ENCODE peak calls at places on chromosomes 12 and 14, in seven cellular contexts. V is heart left ventricle, G is ascending aorta, F is HCT116, T is upper lobe of left lung, I is Peyer's patch, K is brain microvascular endothelial cell. Q is an unnamed sample.

GRCh38 chr12:124679533-124680371 is 112.3 kb upstream of the NCOR2 start:
- DNase-seq in V (peak; percentile 75), I (no peak), G (no peak), F (no peak), T (peak; percentile 62), K (no peak), Q (no peak)

GRCh38 chr14:92646952-92647461 is 101.4 kb downstream of the LGMN start:
- DNase-seq in K (peak; percentile 48), V (no peak), I (no peak), F (no peak), G (peak; percentile 88), T (no peak), Q (no peak)

GRCh38 chr12:128690641-128691040 is 133.1 kb downstream of the SLC15A4 start:
- DNase-seq in V (no peak), F (no peak), K (no peak), T (no peak), G (no peak), I (no peak), Q (no peak)

GRCh38 chr14:76537912-76538647 is 162.1 kb downstream of the ESRRB start:
- DNase-seq in G (no peak), I (no peak), F (no peak), V (no peak), T (no peak), K (no peak), Q (no peak)

GRCh38 chr14:46048127-46048526 is 603.5 kb downstream of the RPL10L start:
- DNase-seq in V (no peak), K (peak; percentile 35), T (no peak), G (no peak), I (no peak), F (peak; percentile 39), Q (no peak)

GRCh38 chr14:69818760-69819191 is 21.7 kb upstream of the SLC10A1 start:
- DNase-seq in F (peak; percentile 66), G (peak; percentile 67), V (peak; percentile 32), K (peak; percentile 68), I (peak; percentile 19), T (no peak), Q (no peak)

GRCh38 chr14:81473456-81474155 is 60.0 kb downstream of the SEL1L start:
- DNase-seq in G (no peak), I (no peak), T (no peak), F (no peak), K (no peak), V (no peak), Q (no peak)

GRCh38 chr12:11779286-11779685 is 129.8 kb downstream of the ETV6 start:
- DNase-seq in I (no peak), F (no peak), G (peak; percentile 81), T (no peak), V (no peak), K (peak; percentile 59), Q (no peak)

GRCh38 chr12:111251787-111252186 is 117.1 kb downstream of the PHETA1 start:
- DNase-seq in V (no peak), T (no peak), I (no peak), F (no peak), K (no peak), G (no peak), Q (no peak)

GRCh38 chr12:52674416-52674775 is 5.8 kb downstream of the KRT1 start:
- DNase-seq in K (no peak), G (no peak), V (no peak), F (no peak), T (no peak), I (no peak), Q (no peak)

GRCh38 chr12:57888407-57889157 is 42.1 kb upstream of the CTDSP2 start:
- DNase-seq in G (peak; percentile 85), F (no peak), V (peak; percentile 55), I (no peak), K (peak; percentile 30), T (no peak), Q (no peak)

GRCh38 chr14:68964300-68965093 is 14.6 kb downstream of the ACTN1 start:
- DNase-seq in F (no peak), I (no peak), T (no peak), K (no peak), G (no peak), V (no peak), Q (no peak)

GRCh38 chr12:51127050-51127729 is 43.8 kb upstream of the CSRNP2 start:
- DNase-seq in F (no peak), T (no peak), G (no peak), K (peak; percentile 8), I (no peak), V (no peak), Q (no peak)

GRCh38 chr14:76273346-76273745 is 102.6 kb upstream of the ESRRB start:
- DNase-seq in I (no peak), F (no peak), V (no peak), G (no peak), T (no peak), K (no peak), Q (peak; percentile 64)

GRCh38 chr14:106802413-106803364 is 1276.3 kb downstream of the TMEM121 start:
- DNase-seq in K (no peak), I (peak; percentile 26), F (no peak), G (no peak), T (peak; percentile 84), V (no peak), Q (no peak)
- H3K27ac ChIP-seq in K (no peak overlapping the region), I (no peak overlapping the region), F (no peak overlapping the region), G (no peak overlapping the region), T (no peak overlapping the region), V (no peak overlapping the region), Q (no peak overlapping the region)

DNA sequence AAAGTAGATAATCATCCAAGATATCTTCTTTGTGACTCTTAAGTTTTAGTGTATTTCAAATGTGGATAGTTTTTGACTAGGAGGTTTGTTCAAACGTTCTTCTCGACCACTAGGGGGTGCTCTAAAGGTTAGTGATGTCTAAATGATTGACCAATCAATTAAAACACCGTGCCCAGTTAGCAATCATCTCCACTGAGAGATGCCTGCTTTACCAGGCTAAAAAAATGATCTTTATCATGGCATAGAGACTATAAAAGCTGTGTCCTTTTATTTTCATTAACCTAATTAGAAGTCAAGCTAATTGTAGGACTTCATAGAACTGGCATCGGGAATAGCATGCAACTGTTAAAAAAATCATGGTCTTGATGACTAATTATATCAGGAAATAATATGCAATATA is 153.9 kb downstream of the PRKCH start:
- DNase-seq in G (no peak), V (no peak), I (no peak), T (no peak), F (peak; percentile 56), K (peak; percentile 49), Q (no peak)
- TF ChIP-seq CTCF in G (peak; percentile 58), V (peak; percentile 77), I (peak; percentile 81), T (peak; percentile 73), F (peak; percentile 65), K (peak; percentile 61), Q (peak; percentile 51)

DNA sequence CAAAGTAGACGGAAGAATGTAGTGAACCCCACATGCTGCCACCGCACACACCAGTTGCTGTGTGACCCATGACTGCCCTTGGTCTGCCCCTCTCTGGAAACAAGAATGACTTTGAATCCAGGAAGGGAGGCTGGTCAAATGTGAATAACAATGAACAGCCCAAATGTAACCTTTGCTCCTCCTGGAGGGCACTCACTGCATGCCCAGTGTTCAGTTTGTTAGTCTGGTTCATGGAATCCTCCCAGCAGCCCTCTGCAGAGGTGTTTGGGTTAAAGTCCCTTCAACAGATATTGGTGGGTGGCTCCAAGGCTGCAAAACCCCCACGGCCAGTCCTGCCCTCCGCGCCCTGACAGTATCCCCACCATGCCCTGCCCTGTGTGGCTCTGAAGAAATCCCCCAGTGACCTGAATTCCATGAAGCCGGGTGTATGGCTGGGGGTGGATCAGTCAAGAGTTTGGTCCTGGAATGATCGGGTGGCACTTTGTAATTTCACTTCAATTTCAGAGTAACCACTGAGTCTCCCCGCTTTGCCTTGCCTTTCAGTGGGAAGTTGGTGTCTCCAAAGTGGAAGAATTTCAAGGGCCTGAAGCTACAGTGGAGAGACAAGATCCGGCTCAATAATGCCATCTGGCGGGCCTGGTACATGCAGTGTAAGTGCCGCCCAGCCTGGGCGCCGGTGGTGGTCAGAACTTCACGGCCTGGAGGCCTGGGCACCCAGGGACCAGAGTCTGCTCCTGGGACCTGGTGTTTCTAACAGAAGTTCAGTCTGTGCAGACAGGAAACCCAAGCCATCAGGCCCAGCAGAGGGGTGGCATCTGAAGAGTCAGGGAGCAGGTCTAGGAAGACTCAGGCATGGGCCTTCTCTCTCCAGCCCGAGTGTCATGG is 47.1 kb downstream of the IL31 start:
- DNase-seq in F (no peak), G (no peak), V (no peak), K (no peak), T (no peak), I (no peak), Q (peak; percentile 67)
- H3K27ac ChIP-seq in F (no peak overlapping the region), G (no peak overlapping the region), V (no peak overlapping the region), K (no peak overlapping the region), T (no peak overlapping the region), I (no peak overlapping the region), Q (no peak overlapping the region)

GRCh38 chr14:100827140-100827517 is 1.2 kb downstream of the MEG3 start:
- DNase-seq in K (no peak), V (no peak), F (no peak), T (no peak), G (no peak), I (no peak), Q (no peak)
- TF ChIP-seq CTCF in K (peak; percentile 64), V (no peak), F (no peak), T (no peak), G (peak; percentile 33), I (no peak), Q (no peak)

GRCh38 chr14:35400707-35401421 is 3.7 kb downstream of the NFKBIA start:
- DNase-seq in G (no peak), F (no peak), T (no peak), K (no peak), V (no peak), I (no peak), Q (no peak)
- H3K27ac ChIP-seq in G (peak overlapping the region; percentile 89), F (no peak overlapping the region), T (peak overlapping the region; percentile 100), K (no peak overlapping the region), V (peak overlapping the region; percentile 100), I (peak overlapping the region; percentile 100), Q (peak overlapping the region; percentile 100)

GRCh38 chr14:103507751-103508150 is 14.9 kb downstream of the CKB start:
- DNase-seq in G (no peak), V (no peak), I (no peak), F (no peak), K (no peak), T (no peak), Q (no peak)
- TF ChIP-seq CTCF in G (no peak), V (no peak), I (no peak), F (no peak), K (no peak), T (no peak), Q (no peak)

DNA sequence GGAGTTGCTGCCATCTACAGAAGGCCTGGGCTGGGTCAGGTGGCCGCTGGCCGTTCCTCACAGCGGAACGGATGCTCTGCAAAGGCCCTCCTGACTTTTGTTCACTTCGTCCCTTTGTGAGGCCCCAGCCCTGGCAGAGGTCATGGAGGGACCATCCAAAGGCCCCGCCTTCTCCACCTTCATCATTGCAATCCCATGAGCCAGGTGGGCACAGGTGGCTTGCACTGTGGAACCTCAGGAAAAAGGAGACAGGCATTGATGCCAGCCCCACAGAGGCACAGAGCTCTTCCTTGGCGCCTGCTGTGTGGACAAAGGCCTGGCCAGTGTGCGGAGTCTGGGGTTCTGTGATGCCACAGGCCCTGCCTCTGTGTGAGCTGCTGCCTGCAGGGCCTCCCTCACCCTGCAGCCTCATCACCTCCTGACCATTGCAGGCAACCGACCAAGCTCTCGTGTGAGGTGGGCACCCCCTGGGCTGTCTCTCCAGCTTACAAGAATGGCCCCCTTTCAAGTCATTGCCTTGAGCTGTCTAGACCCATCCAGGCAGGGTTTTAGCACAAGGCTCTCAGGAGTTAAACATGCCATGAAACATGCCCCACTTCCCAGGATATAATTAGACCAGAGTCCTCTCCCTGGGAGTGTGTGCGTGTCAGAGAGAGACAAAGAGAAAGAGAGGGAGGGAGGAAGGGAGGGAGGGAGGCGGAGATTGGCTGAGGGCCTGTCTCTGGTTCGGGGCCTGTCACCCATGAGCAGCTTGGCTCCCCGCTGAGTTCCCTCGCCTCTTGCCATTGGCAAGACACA is 19.3 kb downstream of the NFKBIA start:
- DNase-seq in I (no peak), F (no peak), G (peak; percentile 90), K (peak; percentile 95), V (peak; percentile 91), T (peak; percentile 39), Q (no peak)
- H3K27ac ChIP-seq in I (peak overlapping the region; percentile 89), F (peak overlapping the region; percentile 15), G (peak overlapping the region; percentile 93), K (peak overlapping the region; percentile 93), V (peak overlapping the region; percentile 84), T (peak overlapping the region; percentile 81), Q (peak overlapping the region; percentile 91)

Q was measured in vagina.